ENCODE peak calls at places on chromosomes 1 and 21, in seven cellular contexts. One of them, this sample, is unnamed.

GRCh38 chr1:62716397-62716796 is 28.2 kb upstream of the DOCK7 start:
- DNase-seq in HCT116: no peak
- DNase-seq in K562: no peak
- DNase-seq in H1: no peak
- DNase-seq in SK-N-SH: peak
- DNase-seq in HepG2: no peak
- DNase-seq in GM12878: no peak
- DNase-seq in this sample: no peak

GRCh38 chr1:244214009-244214967 is 163.2 kb downstream of the ZBTB18 start:
- DNase-seq in HCT116: peak
- DNase-seq in K562: no peak
- DNase-seq in H1: no peak
- DNase-seq in SK-N-SH: peak
- DNase-seq in HepG2: peak
- DNase-seq in GM12878: no peak
- DNase-seq in this sample: no peak

GRCh38 chr1:170285027-170285426 is 139.3 kb downstream of the NTMT2 start:
- DNase-seq in HCT116: no peak
- DNase-seq in K562: no peak
- DNase-seq in H1: no peak
- DNase-seq in SK-N-SH: no peak
- DNase-seq in HepG2: no peak
- DNase-seq in GM12878: no peak
- DNase-seq in this sample: no peak

GRCh38 chr1:247906504-247907047 is 11.2 kb downstream of the OR2W3 start:
- DNase-seq in HCT116: no peak
- DNase-seq in K562: peak
- DNase-seq in H1: no peak
- DNase-seq in SK-N-SH: no peak
- DNase-seq in HepG2: no peak
- DNase-seq in GM12878: no peak
- DNase-seq in this sample: peak

GRCh38 chr1:157418231-157418630 is 134.1 kb downstream of the FCRL5 start:
- DNase-seq in HCT116: no peak
- DNase-seq in K562: no peak
- DNase-seq in H1: no peak
- DNase-seq in SK-N-SH: no peak
- DNase-seq in HepG2: no peak
- DNase-seq in GM12878: no peak
- DNase-seq in this sample: no peak

GRCh38 chr1:22410928-22411495 is 40.6 kb upstream of the ZBTB40 start:
- DNase-seq in HCT116: no peak
- DNase-seq in K562: no peak
- DNase-seq in H1: no peak
- DNase-seq in SK-N-SH: no peak
- DNase-seq in HepG2: no peak
- DNase-seq in GM12878: no peak
- DNase-seq in this sample: no peak

GRCh38 chr21:44496900-44497550 is 41.7 kb downstream of the LRRC3 start:
- DNase-seq in HCT116: no peak
- DNase-seq in K562: no peak
- DNase-seq in H1: no peak
- DNase-seq in SK-N-SH: no peak
- DNase-seq in HepG2: no peak
- DNase-seq in GM12878: no peak
- DNase-seq in this sample: no peak

GRCh38 chr1:96510911-96511310 is 210.7 kb upstream of the PTBP2 start:
- DNase-seq in HCT116: no peak
- DNase-seq in K562: no peak
- DNase-seq in H1: no peak
- DNase-seq in SK-N-SH: no peak
- DNase-seq in HepG2: no peak
- DNase-seq in GM12878: no peak
- DNase-seq in this sample: no peak

GRCh38 chr1:84298688-84299535 is 2.6 kb upstream of the SAMD13 start:
- DNase-seq in HCT116: no peak
- DNase-seq in K562: peak
- DNase-seq in H1: peak
- DNase-seq in SK-N-SH: peak
- DNase-seq in HepG2: no peak
- DNase-seq in GM12878: no peak
- DNase-seq in this sample: peak

GRCh38 chr1:15953294-15953771 is 22.6 kb downstream of the ZBTB17 start:
- DNase-seq in HCT116: no peak
- DNase-seq in K562: no peak
- DNase-seq in H1: no peak
- DNase-seq in SK-N-SH: no peak
- DNase-seq in HepG2: no peak
- DNase-seq in GM12878: no peak
- DNase-seq in this sample: no peak

GRCh38 chr1:21594935-21595897 is 73.9 kb downstream of the RAP1GAP start:
- DNase-seq in HCT116: peak
- DNase-seq in K562: peak
- DNase-seq in H1: peak
- DNase-seq in SK-N-SH: peak
- DNase-seq in HepG2: peak
- DNase-seq in GM12878: no peak
- DNase-seq in this sample: peak

GRCh38 chr21:37478821-37479220 is 112.2 kb downstream of the DYRK1A start:
- DNase-seq in HCT116: no peak
- DNase-seq in K562: no peak
- DNase-seq in H1: no peak
- DNase-seq in SK-N-SH: no peak
- DNase-seq in HepG2: peak
- DNase-seq in GM12878: no peak
- DNase-seq in this sample: no peak

GRCh38 chr1:247373721-247374141 is 42.1 kb upstream of the ZNF496 start:
- DNase-seq in HCT116: no peak
- DNase-seq in K562: peak
- DNase-seq in H1: peak
- DNase-seq in SK-N-SH: peak
- DNase-seq in HepG2: peak
- DNase-seq in GM12878: no peak
- DNase-seq in this sample: peak

GRCh38 chr1:164559342-164560070 is 522 bp downstream of the PBX1 start:
- DNase-seq in HCT116: no peak
- DNase-seq in K562: no peak
- DNase-seq in H1: peak
- DNase-seq in SK-N-SH: peak
- DNase-seq in HepG2: peak
- DNase-seq in GM12878: no peak
- DNase-seq in this sample: no peak

GRCh38 chr1:30320581-30320890 is 402.8 kb downstream of the MATN1 start:
- DNase-seq in HCT116: no peak
- DNase-seq in K562: no peak
- DNase-seq in H1: peak
- DNase-seq in SK-N-SH: no peak
- DNase-seq in HepG2: no peak
- DNase-seq in GM12878: no peak
- DNase-seq in this sample: no peak

GRCh38 chr1:3902546-3902945 is 2.5 kb upstream of the C1orf174 start:
- DNase-seq in HCT116: no peak
- DNase-seq in K562: no peak
- DNase-seq in H1: no peak
- DNase-seq in SK-N-SH: no peak
- DNase-seq in HepG2: no peak
- DNase-seq in GM12878: no peak
- DNase-seq in this sample: no peak

GRCh38 chr1:18262726-18263125 is 155.1 kb downstream of the IGSF21 start:
- DNase-seq in HCT116: no peak
- DNase-seq in K562: no peak
- DNase-seq in H1: no peak
- DNase-seq in SK-N-SH: no peak
- DNase-seq in HepG2: no peak
- DNase-seq in GM12878: no peak
- DNase-seq in this sample: no peak

GRCh38 chr1:198678301-198678836 is 39.5 kb downstream of the PTPRC start:
- DNase-seq in HCT116: no peak
- DNase-seq in K562: no peak
- DNase-seq in H1: no peak
- DNase-seq in SK-N-SH: no peak
- DNase-seq in HepG2: no peak
- DNase-seq in GM12878: no peak
- DNase-seq in this sample: no peak

GRCh38 chr1:161209790-161210409 is 5.2 kb upstream of the FCER1G start:
- DNase-seq in HCT116: peak
- DNase-seq in K562: peak
- DNase-seq in H1: peak
- DNase-seq in SK-N-SH: peak
- DNase-seq in HepG2: peak
- DNase-seq in GM12878: no peak
- DNase-seq in this sample: peak

GRCh38 chr1:202235003-202235660 is 41.5 kb downstream of the LGR6 start:
- DNase-seq in HCT116: no peak
- DNase-seq in K562: no peak
- DNase-seq in H1: no peak
- DNase-seq in SK-N-SH: no peak
- DNase-seq in HepG2: no peak
- DNase-seq in GM12878: no peak
- DNase-seq in this sample: no peak

GRCh38 chr1:208080396-208081276 is 163.5 kb downstream of the PLXNA2 start:
- DNase-seq in HCT116: no peak
- DNase-seq in K562: no peak
- DNase-seq in H1: no peak
- DNase-seq in SK-N-SH: no peak
- DNase-seq in HepG2: no peak
- DNase-seq in GM12878: no peak
- DNase-seq in this sample: no peak

GRCh38 chr1:219812491-219813221 is 115.7 kb downstream of the SLC30A10 start:
- DNase-seq in HCT116: peak
- DNase-seq in K562: peak
- DNase-seq in H1: peak
- DNase-seq in SK-N-SH: peak
- DNase-seq in HepG2: peak
- DNase-seq in GM12878: no peak
- DNase-seq in this sample: peak

GRCh38 chr1:106910798-106911197 is 145.7 kb upstream of the PRMT6 start:
- DNase-seq in HCT116: no peak
- DNase-seq in K562: no peak
- DNase-seq in H1: no peak
- DNase-seq in SK-N-SH: no peak
- DNase-seq in HepG2: no peak
- DNase-seq in GM12878: no peak
- DNase-seq in this sample: no peak
- TF ChIP-seq JUND in HCT116: no peak
- TF ChIP-seq JUND in K562: no peak
- TF ChIP-seq JUND in H1: no peak
- TF ChIP-seq JUND in SK-N-SH: no peak
- TF ChIP-seq JUND in HepG2: no peak
- TF ChIP-seq JUND in GM12878: no peak
- TF ChIP-seq JUND in this sample: no peak

GRCh38 chr1:41496080-41497055 is 11.9 kb upstream of the EDN2 start:
- DNase-seq in HCT116: peak
- DNase-seq in K562: peak
- DNase-seq in H1: peak
- DNase-seq in SK-N-SH: no peak
- DNase-seq in HepG2: peak
- DNase-seq in GM12878: no peak
- DNase-seq in this sample: peak

GRCh38 chr1:41493626-41494350 is 9.3 kb upstream of the EDN2 start:
- DNase-seq in HCT116: no peak
- DNase-seq in K562: peak
- DNase-seq in H1: no peak
- DNase-seq in SK-N-SH: no peak
- DNase-seq in HepG2: no peak
- DNase-seq in GM12878: no peak
- DNase-seq in this sample: no peak

GRCh38 chr1:41497056-41497440 is 12.6 kb upstream of the EDN2 start:
- DNase-seq in HCT116: no peak
- DNase-seq in K562: no peak
- DNase-seq in H1: no peak
- DNase-seq in SK-N-SH: no peak
- DNase-seq in HepG2: no peak
- DNase-seq in GM12878: no peak
- DNase-seq in this sample: no peak

GRCh38 chr1:41494351-41495170 is 10.1 kb upstream of the EDN2 start:
- DNase-seq in HCT116: no peak
- DNase-seq in K562: no peak
- DNase-seq in H1: no peak
- DNase-seq in SK-N-SH: no peak
- DNase-seq in HepG2: no peak
- DNase-seq in GM12878: no peak
- DNase-seq in this sample: no peak

GRCh38 chr1:41495171-41495948 is 10.9 kb upstream of the EDN2 start:
- DNase-seq in HCT116: no peak
- DNase-seq in K562: peak
- DNase-seq in H1: peak
- DNase-seq in SK-N-SH: no peak
- DNase-seq in HepG2: peak
- DNase-seq in GM12878: no peak
- DNase-seq in this sample: no peak
- TF ChIP-seq JUND in HCT116: no peak
- TF ChIP-seq JUND in K562: no peak
- TF ChIP-seq JUND in H1: no peak
- TF ChIP-seq JUND in SK-N-SH: no peak
- TF ChIP-seq JUND in HepG2: no peak
- TF ChIP-seq JUND in GM12878: no peak
- TF ChIP-seq JUND in this sample: no peak

DNA sequence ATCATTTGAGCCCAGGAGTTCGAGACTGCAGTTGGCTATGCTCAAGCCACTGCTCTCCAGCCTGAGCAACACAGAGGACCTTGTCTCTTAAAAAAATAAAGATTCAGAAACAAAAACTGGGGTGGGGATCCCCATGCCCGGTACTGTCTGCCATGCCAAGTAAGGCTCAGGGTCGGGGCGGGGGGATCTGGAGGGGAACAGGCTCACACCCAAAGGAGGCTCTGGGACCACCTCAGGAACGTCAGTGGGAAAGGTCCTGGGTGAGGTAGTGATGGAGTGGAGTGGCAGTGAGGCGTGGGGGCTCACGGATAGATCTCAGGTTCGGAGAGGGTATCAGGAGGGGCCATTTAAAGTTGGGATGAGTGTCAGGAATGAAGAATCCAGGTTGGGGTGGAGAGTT is 765 bp upstream of the S100A4 start:
- DNase-seq in HCT116: no peak
- DNase-seq in K562: no peak
- DNase-seq in H1: no peak
- DNase-seq in SK-N-SH: no peak
- DNase-seq in HepG2: no peak
- DNase-seq in GM12878: no peak
- DNase-seq in this sample: no peak
- TF ChIP-seq JUND in HCT116: no peak
- TF ChIP-seq JUND in K562: no peak
- TF ChIP-seq JUND in H1: no peak
- TF ChIP-seq JUND in SK-N-SH: no peak
- TF ChIP-seq JUND in HepG2: no peak
- TF ChIP-seq JUND in GM12878: no peak
- TF ChIP-seq JUND in this sample: no peak

GRCh38 chr1:242890211-242890741 is 364.8 kb downstream of the CEP170 start:
- DNase-seq in HCT116: no peak
- DNase-seq in K562: no peak
- DNase-seq in H1: peak
- DNase-seq in SK-N-SH: no peak
- DNase-seq in HepG2: no peak
- DNase-seq in GM12878: no peak
- DNase-seq in this sample: peak
- TF ChIP-seq JUND in HCT116: no peak
- TF ChIP-seq JUND in K562: no peak
- TF ChIP-seq JUND in H1: no peak
- TF ChIP-seq JUND in SK-N-SH: no peak
- TF ChIP-seq JUND in HepG2: no peak
- TF ChIP-seq JUND in GM12878: no peak
- TF ChIP-seq JUND in this sample: no peak

This sample was measured in T47D.